ENCODE peak calls at places on chromosome X, in ten cellular contexts. One of them, this sample, is unnamed.

GRCh38 chrX:38236901-38237615 is 16.4 kb upstream of the SRPX start:
- DNase-seq in OCI-LY7: no peak
- DNase-seq in fibroblast of lung: no peak
- DNase-seq in neural progenitor cell: no peak
- DNase-seq in mammary epithelial cell: no peak
- DNase-seq in DND-41: no peak
- DNase-seq in PC-9: no peak
- DNase-seq in PC-3: no peak
- DNase-seq in HCT116: no peak
- DNase-seq in GM23338: no peak
- DNase-seq in this sample: no peak

GRCh38 chrX:134236690-134237362 is at the start of gene CCDC160:
- DNase-seq in fibroblast of lung: peak; percentile 38
- DNase-seq in GM23338: peak; percentile 79
- DNase-seq in DND-41: no peak
- DNase-seq in OCI-LY7: no peak
- DNase-seq in HCT116: peak; percentile 2
- DNase-seq in mammary epithelial cell: no peak
- DNase-seq in PC-9: peak; percentile 52
- DNase-seq in PC-3: peak; percentile 51
- DNase-seq in neural progenitor cell: peak; percentile 93
- DNase-seq in this sample: peak; percentile 39

GRCh38 chrX:40570346-40571093 is 10.2 kb upstream of the ATP6AP2 start:
- DNase-seq in OCI-LY7: no peak
- DNase-seq in GM23338: peak; percentile 4
- DNase-seq in neural progenitor cell: no peak
- DNase-seq in mammary epithelial cell: no peak
- DNase-seq in PC-3: no peak
- DNase-seq in PC-9: no peak
- DNase-seq in HCT116: no peak
- DNase-seq in fibroblast of lung: no peak
- DNase-seq in DND-41: peak; percentile 8
- DNase-seq in this sample: no peak

GRCh38 chrX:71910526-71911022 is at the start of gene NHSL2:
- DNase-seq in mammary epithelial cell: no peak
- DNase-seq in neural progenitor cell: peak; percentile 73
- DNase-seq in fibroblast of lung: peak; percentile 56
- DNase-seq in PC-3: no peak
- DNase-seq in HCT116: no peak
- DNase-seq in DND-41: no peak
- DNase-seq in GM23338: peak; percentile 55
- DNase-seq in PC-9: no peak
- DNase-seq in OCI-LY7: no peak
- DNase-seq in this sample: peak; percentile 40

GRCh38 chrX:120790118-120790517 is 85.5 kb downstream of the CT47B1 start:
- DNase-seq in HCT116: peak; percentile 38
- DNase-seq in OCI-LY7: peak; percentile 72
- DNase-seq in mammary epithelial cell: peak; percentile 55
- DNase-seq in fibroblast of lung: peak; percentile 68
- DNase-seq in DND-41: peak; percentile 11
- DNase-seq in PC-9: peak; percentile 59
- DNase-seq in GM23338: peak; percentile 71
- DNase-seq in neural progenitor cell: peak; percentile 78
- DNase-seq in PC-3: peak; percentile 86
- DNase-seq in this sample: peak; percentile 51

GRCh38 chrX:124217289-124218251 is 114.9 kb upstream of the TEX13D start:
- DNase-seq in mammary epithelial cell: peak; percentile 83
- DNase-seq in OCI-LY7: peak; percentile 58
- DNase-seq in PC-9: no peak
- DNase-seq in GM23338: peak; percentile 42
- DNase-seq in fibroblast of lung: peak; percentile 67
- DNase-seq in neural progenitor cell: peak; percentile 67
- DNase-seq in HCT116: no peak
- DNase-seq in PC-3: peak; percentile 80
- DNase-seq in DND-41: peak; percentile 86
- DNase-seq in this sample: peak; percentile 30

GRCh38 chrX:84187501-84188319 is at the start of gene RPS6KA6:
- DNase-seq in neural progenitor cell: peak; percentile 69
- DNase-seq in GM23338: peak; percentile 53
- DNase-seq in OCI-LY7: no peak
- DNase-seq in mammary epithelial cell: peak; percentile 25
- DNase-seq in PC-3: peak; percentile 16
- DNase-seq in DND-41: no peak
- DNase-seq in HCT116: no peak
- DNase-seq in PC-9: no peak
- DNase-seq in fibroblast of lung: peak; percentile 30
- DNase-seq in this sample: peak; percentile 40

GRCh38 chrX:110310896-110311295 is 7.0 kb downstream of the AMMECR1 start:
- DNase-seq in GM23338: no peak
- DNase-seq in PC-9: no peak
- DNase-seq in DND-41: no peak
- DNase-seq in HCT116: no peak
- DNase-seq in fibroblast of lung: no peak
- DNase-seq in OCI-LY7: no peak
- DNase-seq in PC-3: no peak
- DNase-seq in neural progenitor cell: no peak
- DNase-seq in mammary epithelial cell: no peak
- DNase-seq in this sample: peak; percentile 54

GRCh38 chrX:45667666-45668065 is 467.0 kb upstream of the DIPK2B start:
- DNase-seq in PC-9: no peak
- DNase-seq in OCI-LY7: no peak
- DNase-seq in PC-3: peak; percentile 47
- DNase-seq in GM23338: no peak
- DNase-seq in mammary epithelial cell: peak; percentile 8
- DNase-seq in fibroblast of lung: peak; percentile 40
- DNase-seq in DND-41: no peak
- DNase-seq in HCT116: peak; percentile 35
- DNase-seq in neural progenitor cell: no peak
- DNase-seq in this sample: no peak

GRCh38 chrX:149962859-149963757 is 24.8 kb upstream of the EOLA2 start:
- DNase-seq in HCT116: peak; percentile 45
- DNase-seq in neural progenitor cell: peak; percentile 72
- DNase-seq in mammary epithelial cell: peak; percentile 49
- DNase-seq in PC-9: peak; percentile 55
- DNase-seq in PC-3: peak; percentile 77
- DNase-seq in OCI-LY7: peak; percentile 39
- DNase-seq in fibroblast of lung: peak; percentile 49
- DNase-seq in DND-41: peak; percentile 47
- DNase-seq in GM23338: peak; percentile 61
- DNase-seq in this sample: peak; percentile 64

DNA sequence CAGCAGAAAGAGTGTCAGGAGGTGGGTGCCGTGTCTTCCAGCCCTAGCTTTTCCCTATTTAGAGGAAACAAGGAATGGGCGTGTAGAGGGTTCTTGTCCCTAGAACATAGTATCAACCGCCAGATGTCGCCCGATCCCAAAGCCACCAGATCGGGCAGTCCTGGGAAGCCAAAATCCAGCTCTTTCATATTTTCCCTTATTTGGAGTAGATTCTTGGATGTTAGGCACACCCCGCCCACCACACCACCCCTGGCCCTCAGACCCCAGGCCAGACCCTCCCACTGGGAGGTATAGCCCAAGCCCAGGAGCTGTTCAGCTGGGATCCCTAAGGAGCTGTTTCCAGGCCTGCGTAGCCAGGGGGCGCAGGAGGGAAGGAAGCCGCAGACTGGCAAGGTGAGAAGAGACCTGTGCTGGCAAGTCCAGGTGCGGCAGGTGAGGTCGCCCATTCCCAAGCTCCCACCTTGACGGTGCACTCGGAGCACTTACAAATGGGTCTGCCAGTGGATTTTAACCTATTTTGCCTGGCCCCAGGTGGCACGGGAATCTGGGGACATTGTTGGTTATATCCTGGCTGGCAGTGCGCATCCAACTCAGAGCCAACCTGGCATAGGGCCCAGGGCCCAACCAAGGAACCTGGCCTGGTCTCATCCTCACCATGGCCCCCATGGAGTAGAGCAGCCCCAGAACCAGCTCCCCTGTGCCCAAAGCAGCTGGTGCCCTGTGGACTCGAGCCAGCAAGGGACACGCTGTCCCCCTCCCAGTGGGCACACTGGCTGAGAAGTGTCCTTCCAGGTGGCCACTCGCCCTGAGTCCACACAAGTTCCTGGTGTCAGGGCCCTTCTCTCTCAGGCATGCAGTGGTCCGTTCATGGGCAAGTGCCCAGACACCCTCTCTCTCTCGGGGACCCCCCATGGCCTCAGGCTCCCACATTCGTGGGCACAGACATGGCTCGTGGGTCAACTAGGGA is 811 bp downstream of the FLNA start:
- DNase-seq in PC-3: peak; percentile 85
- DNase-seq in DND-41: peak; percentile 40
- DNase-seq in HCT116: peak; percentile 78
- DNase-seq in fibroblast of lung: peak; percentile 76
- DNase-seq in OCI-LY7: no peak
- DNase-seq in neural progenitor cell: peak; percentile 65
- DNase-seq in PC-9: peak; percentile 76
- DNase-seq in GM23338: peak; percentile 81
- DNase-seq in mammary epithelial cell: peak; percentile 81
- DNase-seq in this sample: peak; percentile 84
- H2AFZ ChIP-seq in PC-3: peak overlapping the region; percentile 33
- H2AFZ ChIP-seq in DND-41: no peak overlapping the region
- H2AFZ ChIP-seq in HCT116: no peak overlapping the region
- H2AFZ ChIP-seq in fibroblast of lung: no peak overlapping the region
- H2AFZ ChIP-seq in OCI-LY7: no peak overlapping the region
- H2AFZ ChIP-seq in neural progenitor cell: no peak overlapping the region
- H2AFZ ChIP-seq in PC-9: no peak overlapping the region
- H2AFZ ChIP-seq in GM23338: no peak overlapping the region
- H2AFZ ChIP-seq in mammary epithelial cell: peak overlapping the region; percentile 68
- H2AFZ ChIP-seq in this sample: no peak overlapping the region

GRCh38 chrX:136684120-136684519 is 36.2 kb downstream of the CD40LG start:
- DNase-seq in DND-41: no peak
- DNase-seq in GM23338: no peak
- DNase-seq in HCT116: no peak
- DNase-seq in neural progenitor cell: no peak
- DNase-seq in PC-9: no peak
- DNase-seq in PC-3: no peak
- DNase-seq in OCI-LY7: no peak
- DNase-seq in fibroblast of lung: no peak
- DNase-seq in mammary epithelial cell: no peak
- DNase-seq in this sample: no peak
- H3K36me3 ChIP-seq in DND-41: peaks cover 73% of the 10 kb centered on the region
- H3K36me3 ChIP-seq in GM23338: no peaks in the 10 kb centered on the region
- H3K36me3 ChIP-seq in HCT116: no peaks in the 10 kb centered on the region
- H3K36me3 ChIP-seq in neural progenitor cell: no peaks in the 10 kb centered on the region
- H3K36me3 ChIP-seq in PC-9: no peaks in the 10 kb centered on the region
- H3K36me3 ChIP-seq in PC-3: no peaks in the 10 kb centered on the region
- H3K36me3 ChIP-seq in OCI-LY7: peaks cover 67% of the 10 kb centered on the region
- H3K36me3 ChIP-seq in fibroblast of lung: no peaks in the 10 kb centered on the region
- H3K36me3 ChIP-seq in mammary epithelial cell: no peaks in the 10 kb centered on the region
- H3K36me3 ChIP-seq in this sample: peaks cover 3% of the 10 kb centered on the region

GRCh38 chrX:101417190-101417589 is 9.2 kb downstream of the HNRNPH2 start:
- DNase-seq in PC-9: no peak
- DNase-seq in neural progenitor cell: no peak
- DNase-seq in mammary epithelial cell: no peak
- DNase-seq in HCT116: no peak
- DNase-seq in fibroblast of lung: no peak
- DNase-seq in PC-3: no peak
- DNase-seq in GM23338: no peak
- DNase-seq in OCI-LY7: no peak
- DNase-seq in DND-41: no peak
- DNase-seq in this sample: peak; percentile 39
- H2AFZ ChIP-seq in PC-9: no peak overlapping the region
- H2AFZ ChIP-seq in neural progenitor cell: peak overlapping the region; percentile 72
- H2AFZ ChIP-seq in mammary epithelial cell: no peak overlapping the region
- H2AFZ ChIP-seq in HCT116: no peak overlapping the region
- H2AFZ ChIP-seq in fibroblast of lung: no peak overlapping the region
- H2AFZ ChIP-seq in PC-3: no peak overlapping the region
- H2AFZ ChIP-seq in GM23338: peak overlapping the region; percentile 23
- H2AFZ ChIP-seq in OCI-LY7: no peak overlapping the region
- H2AFZ ChIP-seq in DND-41: no peak overlapping the region
- H2AFZ ChIP-seq in this sample: no peak overlapping the region

GRCh38 chrX:151722241-151722846 is 6.5 kb downstream of the FATE1 start:
- DNase-seq in neural progenitor cell: peak; percentile 72
- DNase-seq in HCT116: peak; percentile 2
- DNase-seq in PC-9: no peak
- DNase-seq in GM23338: peak; percentile 72
- DNase-seq in fibroblast of lung: peak; percentile 4
- DNase-seq in mammary epithelial cell: no peak
- DNase-seq in OCI-LY7: peak; percentile 10
- DNase-seq in DND-41: no peak
- DNase-seq in PC-3: no peak
- DNase-seq in this sample: no peak

GRCh38 chrX:151726751-151727150 is 7.8 kb upstream of the CNGA2 start:
- DNase-seq in PC-3: no peak
- DNase-seq in DND-41: no peak
- DNase-seq in PC-9: no peak
- DNase-seq in HCT116: no peak
- DNase-seq in GM23338: no peak
- DNase-seq in fibroblast of lung: no peak
- DNase-seq in OCI-LY7: no peak
- DNase-seq in neural progenitor cell: no peak
- DNase-seq in mammary epithelial cell: no peak
- DNase-seq in this sample: no peak

GRCh38 chrX:151725338-151725614 is 9.3 kb upstream of the CNGA2 start:
- DNase-seq in OCI-LY7: no peak
- DNase-seq in GM23338: no peak
- DNase-seq in PC-9: no peak
- DNase-seq in HCT116: no peak
- DNase-seq in DND-41: no peak
- DNase-seq in mammary epithelial cell: no peak
- DNase-seq in PC-3: no peak
- DNase-seq in fibroblast of lung: no peak
- DNase-seq in neural progenitor cell: no peak
- DNase-seq in this sample: no peak

GRCh38 chrX:151723156-151723760 is 7.4 kb downstream of the FATE1 start:
- DNase-seq in GM23338: no peak
- DNase-seq in mammary epithelial cell: no peak
- DNase-seq in HCT116: no peak
- DNase-seq in OCI-LY7: no peak
- DNase-seq in fibroblast of lung: no peak
- DNase-seq in DND-41: no peak
- DNase-seq in neural progenitor cell: no peak
- DNase-seq in PC-3: no peak
- DNase-seq in PC-9: no peak
- DNase-seq in this sample: no peak

DNA sequence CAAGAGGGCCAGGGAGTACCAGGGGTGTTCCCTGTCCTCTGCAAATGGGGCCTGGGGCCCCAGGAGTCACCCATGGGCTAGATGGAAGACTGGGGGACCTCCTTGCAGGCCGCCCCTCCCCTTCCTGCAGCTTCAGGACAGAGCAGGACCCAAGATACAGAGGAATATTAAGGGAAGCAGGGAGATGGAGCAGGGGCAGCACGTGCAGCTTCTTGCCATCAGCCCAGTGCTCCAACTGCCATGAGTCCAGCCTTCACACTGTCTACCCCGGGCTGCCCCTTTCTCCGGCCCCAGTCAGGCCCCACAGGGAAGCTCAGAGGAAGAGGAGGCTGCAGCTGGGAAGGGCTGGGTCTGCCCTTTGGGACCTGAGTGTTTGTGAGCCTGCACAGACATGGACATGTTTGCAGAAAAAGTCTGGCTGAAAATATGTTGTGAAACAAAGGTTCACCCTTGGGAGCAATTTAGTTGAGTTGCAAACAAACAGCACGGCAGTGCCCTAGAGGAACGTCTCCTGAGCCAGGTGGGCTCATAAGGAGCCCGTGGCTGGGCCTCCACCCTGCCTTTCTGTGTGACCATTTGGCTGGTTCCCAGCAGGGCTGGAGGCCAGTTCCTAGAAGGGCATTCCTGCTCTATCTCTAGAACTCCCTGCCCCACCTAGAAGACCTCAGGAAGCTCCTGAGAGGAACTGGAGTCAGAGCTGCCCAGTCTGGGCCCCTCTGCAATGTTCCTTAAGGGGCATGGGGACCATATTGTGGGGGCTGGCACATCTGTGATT is 8.9 kb downstream of the FATE1 start:
- DNase-seq in GM23338: no peak
- DNase-seq in fibroblast of lung: no peak
- DNase-seq in OCI-LY7: no peak
- DNase-seq in PC-9: no peak
- DNase-seq in PC-3: no peak
- DNase-seq in DND-41: no peak
- DNase-seq in HCT116: no peak
- DNase-seq in mammary epithelial cell: no peak
- DNase-seq in neural progenitor cell: no peak
- DNase-seq in this sample: no peak
- H3K36me3 ChIP-seq in GM23338: no peaks in the 10 kb centered on the region
- H3K36me3 ChIP-seq in fibroblast of lung: no peaks in the 10 kb centered on the region
- H3K36me3 ChIP-seq in OCI-LY7: no peaks in the 10 kb centered on the region
- H3K36me3 ChIP-seq in PC-9: no peaks in the 10 kb centered on the region
- H3K36me3 ChIP-seq in PC-3: no peaks in the 10 kb centered on the region
- H3K36me3 ChIP-seq in DND-41: no peaks in the 10 kb centered on the region
- H3K36me3 ChIP-seq in HCT116: no peaks in the 10 kb centered on the region
- H3K36me3 ChIP-seq in mammary epithelial cell: no peaks in the 10 kb centered on the region
- H3K36me3 ChIP-seq in neural progenitor cell: no peaks in the 10 kb centered on the region
- H3K36me3 ChIP-seq in this sample: no peaks in the 10 kb centered on the region